ENCODE peak calls at places on chromosomes 4 and X, in ten cellular contexts. One of them, this sample, is unnamed.

GRCh38 chrX:26215869-26216268 is at the start of gene MAGEB5:
- DNase-seq in adrenal gland: no peak
- DNase-seq in fibroblast of villous mesenchyme: no peak
- DNase-seq in stimulated activated CD8-positive, alpha-beta memory T cell treated with anti-CD3 and anti-CD28 coated beads, Interleukin-7, amount 100 ng/mL, for 1 hour: no peak
- DNase-seq in activated CD8-positive, alpha-beta memory T cell treated with anti-CD3 and anti-CD28 coated beads for 4 hours: no peak
- DNase-seq in left colon: no peak
- DNase-seq in ELR: no peak
- DNase-seq in NT2/D1: no peak
- DNase-seq in GM23248: no peak
- DNase-seq in nucleus accumbens: no peak
- DNase-seq in this sample: no peak

GRCh38 chr4:99856166-99856565 is 38.1 kb downstream of the LAMTOR3 start:
- DNase-seq in activated CD8-positive, alpha-beta memory T cell treated with anti-CD3 and anti-CD28 coated beads for 4 hours: no peak
- DNase-seq in GM23248: peak; percentile 73
- DNase-seq in ELR: peak; percentile 65
- DNase-seq in stimulated activated CD8-positive, alpha-beta memory T cell treated with anti-CD3 and anti-CD28 coated beads, Interleukin-7, amount 100 ng/mL, for 1 hour: no peak
- DNase-seq in NT2/D1: no peak
- DNase-seq in fibroblast of villous mesenchyme: peak; percentile 31
- DNase-seq in nucleus accumbens: no peak
- DNase-seq in adrenal gland: no peak
- DNase-seq in left colon: no peak
- DNase-seq in this sample: no peak

GRCh38 chrX:152306331-152306730 is 144.8 kb downstream of the GABRA3 start:
- DNase-seq in ELR: no peak
- DNase-seq in adrenal gland: no peak
- DNase-seq in activated CD8-positive, alpha-beta memory T cell treated with anti-CD3 and anti-CD28 coated beads for 4 hours: no peak
- DNase-seq in fibroblast of villous mesenchyme: no peak
- DNase-seq in GM23248: no peak
- DNase-seq in NT2/D1: no peak
- DNase-seq in left colon: no peak
- DNase-seq in nucleus accumbens: no peak
- DNase-seq in stimulated activated CD8-positive, alpha-beta memory T cell treated with anti-CD3 and anti-CD28 coated beads, Interleukin-7, amount 100 ng/mL, for 1 hour: no peak
- DNase-seq in this sample: no peak

GRCh38 chrX:51795136-51795535 is 51.9 kb downstream of the GSPT2 start:
- DNase-seq in left colon: no peak
- DNase-seq in ELR: no peak
- DNase-seq in NT2/D1: no peak
- DNase-seq in nucleus accumbens: no peak
- DNase-seq in GM23248: no peak
- DNase-seq in stimulated activated CD8-positive, alpha-beta memory T cell treated with anti-CD3 and anti-CD28 coated beads, Interleukin-7, amount 100 ng/mL, for 1 hour: no peak
- DNase-seq in activated CD8-positive, alpha-beta memory T cell treated with anti-CD3 and anti-CD28 coated beads for 4 hours: no peak
- DNase-seq in adrenal gland: no peak
- DNase-seq in fibroblast of villous mesenchyme: no peak
- DNase-seq in this sample: no peak

GRCh38 chr4:75511841-75512240 is 2.4 kb downstream of the RCHY1 start:
- DNase-seq in stimulated activated CD8-positive, alpha-beta memory T cell treated with anti-CD3 and anti-CD28 coated beads, Interleukin-7, amount 100 ng/mL, for 1 hour: no peak
- DNase-seq in fibroblast of villous mesenchyme: no peak
- DNase-seq in nucleus accumbens: no peak
- DNase-seq in ELR: no peak
- DNase-seq in NT2/D1: no peak
- DNase-seq in GM23248: no peak
- DNase-seq in left colon: no peak
- DNase-seq in adrenal gland: no peak
- DNase-seq in activated CD8-positive, alpha-beta memory T cell treated with anti-CD3 and anti-CD28 coated beads for 4 hours: no peak
- DNase-seq in this sample: no peak

GRCh38 chrX:24426921-24427746 is 38.0 kb upstream of the PDK3 start:
- DNase-seq in nucleus accumbens: no peak
- DNase-seq in fibroblast of villous mesenchyme: no peak
- DNase-seq in left colon: no peak
- DNase-seq in GM23248: no peak
- DNase-seq in NT2/D1: no peak
- DNase-seq in ELR: no peak
- DNase-seq in adrenal gland: no peak
- DNase-seq in activated CD8-positive, alpha-beta memory T cell treated with anti-CD3 and anti-CD28 coated beads for 4 hours: no peak
- DNase-seq in stimulated activated CD8-positive, alpha-beta memory T cell treated with anti-CD3 and anti-CD28 coated beads, Interleukin-7, amount 100 ng/mL, for 1 hour: no peak
- DNase-seq in this sample: no peak

GRCh38 chrX:23493941-23494374 is 159.3 kb downstream of the PTCHD1 start:
- DNase-seq in GM23248: no peak
- DNase-seq in ELR: peak; percentile 53
- DNase-seq in nucleus accumbens: no peak
- DNase-seq in activated CD8-positive, alpha-beta memory T cell treated with anti-CD3 and anti-CD28 coated beads for 4 hours: no peak
- DNase-seq in NT2/D1: no peak
- DNase-seq in left colon: no peak
- DNase-seq in fibroblast of villous mesenchyme: peak; percentile 10
- DNase-seq in adrenal gland: no peak
- DNase-seq in stimulated activated CD8-positive, alpha-beta memory T cell treated with anti-CD3 and anti-CD28 coated beads, Interleukin-7, amount 100 ng/mL, for 1 hour: no peak
- DNase-seq in this sample: no peak

GRCh38 chrX:136397001-136397400 is 90.7 kb upstream of the BRS3 start:
- DNase-seq in stimulated activated CD8-positive, alpha-beta memory T cell treated with anti-CD3 and anti-CD28 coated beads, Interleukin-7, amount 100 ng/mL, for 1 hour: no peak
- DNase-seq in ELR: peak; percentile 13
- DNase-seq in nucleus accumbens: no peak
- DNase-seq in GM23248: no peak
- DNase-seq in fibroblast of villous mesenchyme: peak; percentile 0
- DNase-seq in activated CD8-positive, alpha-beta memory T cell treated with anti-CD3 and anti-CD28 coated beads for 4 hours: no peak
- DNase-seq in adrenal gland: no peak
- DNase-seq in NT2/D1: no peak
- DNase-seq in left colon: no peak
- DNase-seq in this sample: no peak

GRCh38 chr4:3255611-3256186 is 6.7 kb downstream of the MSANTD1 start:
- DNase-seq in nucleus accumbens: no peak
- DNase-seq in adrenal gland: peak; percentile 8
- DNase-seq in GM23248: no peak
- DNase-seq in activated CD8-positive, alpha-beta memory T cell treated with anti-CD3 and anti-CD28 coated beads for 4 hours: no peak
- DNase-seq in ELR: no peak
- DNase-seq in fibroblast of villous mesenchyme: no peak
- DNase-seq in NT2/D1: no peak
- DNase-seq in stimulated activated CD8-positive, alpha-beta memory T cell treated with anti-CD3 and anti-CD28 coated beads, Interleukin-7, amount 100 ng/mL, for 1 hour: no peak
- DNase-seq in left colon: peak; percentile 9
- DNase-seq in this sample: no peak

GRCh38 chr4:168390041-168390440 is 71.5 kb upstream of the DDX60 start:
- DNase-seq in nucleus accumbens: no peak
- DNase-seq in adrenal gland: no peak
- DNase-seq in NT2/D1: no peak
- DNase-seq in left colon: no peak
- DNase-seq in stimulated activated CD8-positive, alpha-beta memory T cell treated with anti-CD3 and anti-CD28 coated beads, Interleukin-7, amount 100 ng/mL, for 1 hour: no peak
- DNase-seq in fibroblast of villous mesenchyme: no peak
- DNase-seq in GM23248: no peak
- DNase-seq in activated CD8-positive, alpha-beta memory T cell treated with anti-CD3 and anti-CD28 coated beads for 4 hours: no peak
- DNase-seq in ELR: no peak
- DNase-seq in this sample: no peak

GRCh38 chr4:147829401-147830101 is 97.7 kb downstream of the ARHGAP10 start:
- DNase-seq in left colon: peak; percentile 62
- DNase-seq in stimulated activated CD8-positive, alpha-beta memory T cell treated with anti-CD3 and anti-CD28 coated beads, Interleukin-7, amount 100 ng/mL, for 1 hour: no peak
- DNase-seq in activated CD8-positive, alpha-beta memory T cell treated with anti-CD3 and anti-CD28 coated beads for 4 hours: no peak
- DNase-seq in nucleus accumbens: no peak
- DNase-seq in adrenal gland: peak; percentile 57
- DNase-seq in fibroblast of villous mesenchyme: peak; percentile 92
- DNase-seq in NT2/D1: no peak
- DNase-seq in ELR: no peak
- DNase-seq in GM23248: peak; percentile 10
- DNase-seq in this sample: no peak

GRCh38 chr4:139050436-139050835 is 34.9 kb downstream of the NOCT start:
- DNase-seq in left colon: no peak
- DNase-seq in GM23248: no peak
- DNase-seq in ELR: peak; percentile 38
- DNase-seq in activated CD8-positive, alpha-beta memory T cell treated with anti-CD3 and anti-CD28 coated beads for 4 hours: no peak
- DNase-seq in stimulated activated CD8-positive, alpha-beta memory T cell treated with anti-CD3 and anti-CD28 coated beads, Interleukin-7, amount 100 ng/mL, for 1 hour: no peak
- DNase-seq in NT2/D1: no peak
- DNase-seq in adrenal gland: no peak
- DNase-seq in fibroblast of villous mesenchyme: peak; percentile 23
- DNase-seq in nucleus accumbens: no peak
- DNase-seq in this sample: no peak

GRCh38 chr4:108109997-108110416 is 58.7 kb downstream of the LEF1 start:
- DNase-seq in activated CD8-positive, alpha-beta memory T cell treated with anti-CD3 and anti-CD28 coated beads for 4 hours: no peak
- DNase-seq in ELR: no peak
- DNase-seq in stimulated activated CD8-positive, alpha-beta memory T cell treated with anti-CD3 and anti-CD28 coated beads, Interleukin-7, amount 100 ng/mL, for 1 hour: no peak
- DNase-seq in fibroblast of villous mesenchyme: no peak
- DNase-seq in nucleus accumbens: no peak
- DNase-seq in GM23248: no peak
- DNase-seq in adrenal gland: no peak
- DNase-seq in NT2/D1: no peak
- DNase-seq in left colon: no peak
- DNase-seq in this sample: no peak

GRCh38 chrX:119655125-119655524 is 37.8 kb downstream of the SEPTIN6 start:
- DNase-seq in GM23248: peak; percentile 87
- DNase-seq in adrenal gland: peak; percentile 56
- DNase-seq in fibroblast of villous mesenchyme: peak; percentile 93
- DNase-seq in left colon: no peak
- DNase-seq in stimulated activated CD8-positive, alpha-beta memory T cell treated with anti-CD3 and anti-CD28 coated beads, Interleukin-7, amount 100 ng/mL, for 1 hour: peak; percentile 13
- DNase-seq in nucleus accumbens: no peak
- DNase-seq in ELR: peak; percentile 77
- DNase-seq in NT2/D1: no peak
- DNase-seq in activated CD8-positive, alpha-beta memory T cell treated with anti-CD3 and anti-CD28 coated beads for 4 hours: peak; percentile 26
- DNase-seq in this sample: no peak

GRCh38 chrX:17622331-17622730 is 115.0 kb upstream of the SCML1 start:
- DNase-seq in adrenal gland: no peak
- DNase-seq in nucleus accumbens: no peak
- DNase-seq in GM23248: no peak
- DNase-seq in fibroblast of villous mesenchyme: no peak
- DNase-seq in left colon: no peak
- DNase-seq in NT2/D1: no peak
- DNase-seq in stimulated activated CD8-positive, alpha-beta memory T cell treated with anti-CD3 and anti-CD28 coated beads, Interleukin-7, amount 100 ng/mL, for 1 hour: no peak
- DNase-seq in ELR: no peak
- DNase-seq in activated CD8-positive, alpha-beta memory T cell treated with anti-CD3 and anti-CD28 coated beads for 4 hours: no peak
- DNase-seq in this sample: no peak

GRCh38 chrX:19874391-19875050 is 12.9 kb downstream of the SH3KBP1 start:
- DNase-seq in activated CD8-positive, alpha-beta memory T cell treated with anti-CD3 and anti-CD28 coated beads for 4 hours: no peak
- DNase-seq in left colon: no peak
- DNase-seq in nucleus accumbens: no peak
- DNase-seq in fibroblast of villous mesenchyme: no peak
- DNase-seq in GM23248: no peak
- DNase-seq in ELR: no peak
- DNase-seq in adrenal gland: no peak
- DNase-seq in NT2/D1: no peak
- DNase-seq in stimulated activated CD8-positive, alpha-beta memory T cell treated with anti-CD3 and anti-CD28 coated beads, Interleukin-7, amount 100 ng/mL, for 1 hour: no peak
- DNase-seq in this sample: no peak

GRCh38 chr4:169079942-169080827 is 70.1 kb upstream of the CBR4 start:
- DNase-seq in nucleus accumbens: no peak
- DNase-seq in activated CD8-positive, alpha-beta memory T cell treated with anti-CD3 and anti-CD28 coated beads for 4 hours: no peak
- DNase-seq in NT2/D1: no peak
- DNase-seq in fibroblast of villous mesenchyme: peak; percentile 95
- DNase-seq in left colon: no peak
- DNase-seq in ELR: no peak
- DNase-seq in GM23248: peak; percentile 46
- DNase-seq in stimulated activated CD8-positive, alpha-beta memory T cell treated with anti-CD3 and anti-CD28 coated beads, Interleukin-7, amount 100 ng/mL, for 1 hour: no peak
- DNase-seq in adrenal gland: peak; percentile 44
- DNase-seq in this sample: no peak

GRCh38 chr4:95546866-95547707 is 1.7 kb downstream of the UNC5C start:
- DNase-seq in GM23248: peak; percentile 3
- DNase-seq in adrenal gland: no peak
- DNase-seq in NT2/D1: no peak
- DNase-seq in stimulated activated CD8-positive, alpha-beta memory T cell treated with anti-CD3 and anti-CD28 coated beads, Interleukin-7, amount 100 ng/mL, for 1 hour: no peak
- DNase-seq in fibroblast of villous mesenchyme: no peak
- DNase-seq in nucleus accumbens: no peak
- DNase-seq in left colon: no peak
- DNase-seq in ELR: no peak
- DNase-seq in activated CD8-positive, alpha-beta memory T cell treated with anti-CD3 and anti-CD28 coated beads for 4 hours: no peak
- DNase-seq in this sample: no peak

GRCh38 chr4:146134761-146135160 is 40.8 kb upstream of the LSM6 start:
- DNase-seq in NT2/D1: no peak
- DNase-seq in GM23248: no peak
- DNase-seq in ELR: no peak
- DNase-seq in left colon: peak; percentile 69
- DNase-seq in fibroblast of villous mesenchyme: no peak
- DNase-seq in stimulated activated CD8-positive, alpha-beta memory T cell treated with anti-CD3 and anti-CD28 coated beads, Interleukin-7, amount 100 ng/mL, for 1 hour: no peak
- DNase-seq in activated CD8-positive, alpha-beta memory T cell treated with anti-CD3 and anti-CD28 coated beads for 4 hours: no peak
- DNase-seq in adrenal gland: no peak
- DNase-seq in nucleus accumbens: no peak
- DNase-seq in this sample: no peak

GRCh38 chr4:1570291-1571164 is 113.6 kb downstream of the FAM53A start:
- DNase-seq in nucleus accumbens: no peak
- DNase-seq in adrenal gland: no peak
- DNase-seq in ELR: no peak
- DNase-seq in stimulated activated CD8-positive, alpha-beta memory T cell treated with anti-CD3 and anti-CD28 coated beads, Interleukin-7, amount 100 ng/mL, for 1 hour: no peak
- DNase-seq in fibroblast of villous mesenchyme: no peak
- DNase-seq in activated CD8-positive, alpha-beta memory T cell treated with anti-CD3 and anti-CD28 coated beads for 4 hours: no peak
- DNase-seq in GM23248: no peak
- DNase-seq in NT2/D1: no peak
- DNase-seq in left colon: no peak
- DNase-seq in this sample: no peak

GRCh38 chr4:59655996-59656395 is 1544.1 kb upstream of the ADGRL3 start:
- DNase-seq in GM23248: no peak
- DNase-seq in fibroblast of villous mesenchyme: no peak
- DNase-seq in adrenal gland: no peak
- DNase-seq in stimulated activated CD8-positive, alpha-beta memory T cell treated with anti-CD3 and anti-CD28 coated beads, Interleukin-7, amount 100 ng/mL, for 1 hour: no peak
- DNase-seq in nucleus accumbens: no peak
- DNase-seq in ELR: peak; percentile 1
- DNase-seq in left colon: no peak
- DNase-seq in activated CD8-positive, alpha-beta memory T cell treated with anti-CD3 and anti-CD28 coated beads for 4 hours: no peak
- DNase-seq in NT2/D1: no peak
- DNase-seq in this sample: no peak

GRCh38 chr4:156815717-156816319 is 155.8 kb downstream of the PDGFC start:
- DNase-seq in nucleus accumbens: no peak
- DNase-seq in activated CD8-positive, alpha-beta memory T cell treated with anti-CD3 and anti-CD28 coated beads for 4 hours: no peak
- DNase-seq in stimulated activated CD8-positive, alpha-beta memory T cell treated with anti-CD3 and anti-CD28 coated beads, Interleukin-7, amount 100 ng/mL, for 1 hour: no peak
- DNase-seq in GM23248: no peak
- DNase-seq in fibroblast of villous mesenchyme: peak; percentile 67
- DNase-seq in ELR: no peak
- DNase-seq in NT2/D1: no peak
- DNase-seq in adrenal gland: no peak
- DNase-seq in left colon: no peak
- DNase-seq in this sample: no peak

GRCh38 chr4:41797260-41797659 is 48.7 kb upstream of the PHOX2B start:
- DNase-seq in activated CD8-positive, alpha-beta memory T cell treated with anti-CD3 and anti-CD28 coated beads for 4 hours: no peak
- DNase-seq in left colon: no peak
- DNase-seq in ELR: no peak
- DNase-seq in stimulated activated CD8-positive, alpha-beta memory T cell treated with anti-CD3 and anti-CD28 coated beads, Interleukin-7, amount 100 ng/mL, for 1 hour: no peak
- DNase-seq in adrenal gland: no peak
- DNase-seq in GM23248: no peak
- DNase-seq in fibroblast of villous mesenchyme: no peak
- DNase-seq in nucleus accumbens: no peak
- DNase-seq in NT2/D1: no peak
- DNase-seq in this sample: no peak

GRCh38 chrX:80388206-80388605 is 32.0 kb upstream of the TENT5D start:
- DNase-seq in ELR: no peak
- DNase-seq in GM23248: peak; percentile 44
- DNase-seq in fibroblast of villous mesenchyme: no peak
- DNase-seq in adrenal gland: peak; percentile 46
- DNase-seq in nucleus accumbens: no peak
- DNase-seq in left colon: no peak
- DNase-seq in stimulated activated CD8-positive, alpha-beta memory T cell treated with anti-CD3 and anti-CD28 coated beads, Interleukin-7, amount 100 ng/mL, for 1 hour: no peak
- DNase-seq in NT2/D1: no peak
- DNase-seq in activated CD8-positive, alpha-beta memory T cell treated with anti-CD3 and anti-CD28 coated beads for 4 hours: no peak
- DNase-seq in this sample: no peak

GRCh38 chrX:154458116-154458953 is at the start of gene PLXNA3:
- DNase-seq in stimulated activated CD8-positive, alpha-beta memory T cell treated with anti-CD3 and anti-CD28 coated beads, Interleukin-7, amount 100 ng/mL, for 1 hour: peak; percentile 46
- DNase-seq in ELR: peak; percentile 48
- DNase-seq in activated CD8-positive, alpha-beta memory T cell treated with anti-CD3 and anti-CD28 coated beads for 4 hours: peak; percentile 37
- DNase-seq in fibroblast of villous mesenchyme: peak; percentile 40
- DNase-seq in nucleus accumbens: no peak
- DNase-seq in adrenal gland: no peak
- DNase-seq in GM23248: peak; percentile 66
- DNase-seq in NT2/D1: no peak
- DNase-seq in left colon: no peak
- DNase-seq in this sample: no peak

GRCh38 chr4:104976258-104976657 is 170.4 kb upstream of the TET2 start:
- DNase-seq in adrenal gland: no peak
- DNase-seq in GM23248: no peak
- DNase-seq in NT2/D1: no peak
- DNase-seq in ELR: no peak
- DNase-seq in left colon: no peak
- DNase-seq in nucleus accumbens: no peak
- DNase-seq in stimulated activated CD8-positive, alpha-beta memory T cell treated with anti-CD3 and anti-CD28 coated beads, Interleukin-7, amount 100 ng/mL, for 1 hour: no peak
- DNase-seq in activated CD8-positive, alpha-beta memory T cell treated with anti-CD3 and anti-CD28 coated beads for 4 hours: no peak
- DNase-seq in fibroblast of villous mesenchyme: no peak
- DNase-seq in this sample: no peak

GRCh38 chrX:6968231-6968630 is 179.3 kb upstream of the STS start:
- DNase-seq in GM23248: no peak
- DNase-seq in adrenal gland: no peak
- DNase-seq in activated CD8-positive, alpha-beta memory T cell treated with anti-CD3 and anti-CD28 coated beads for 4 hours: no peak
- DNase-seq in NT2/D1: peak; percentile 13
- DNase-seq in fibroblast of villous mesenchyme: no peak
- DNase-seq in nucleus accumbens: no peak
- DNase-seq in stimulated activated CD8-positive, alpha-beta memory T cell treated with anti-CD3 and anti-CD28 coated beads, Interleukin-7, amount 100 ng/mL, for 1 hour: no peak
- DNase-seq in left colon: no peak
- DNase-seq in ELR: peak; percentile 0
- DNase-seq in this sample: no peak

GRCh38 chr4:163673848-163674702 is 179.6 kb downstream of the TMA16 start:
- DNase-seq in nucleus accumbens: no peak
- DNase-seq in fibroblast of villous mesenchyme: no peak
- DNase-seq in GM23248: no peak
- DNase-seq in adrenal gland: no peak
- DNase-seq in NT2/D1: no peak
- DNase-seq in activated CD8-positive, alpha-beta memory T cell treated with anti-CD3 and anti-CD28 coated beads for 4 hours: no peak
- DNase-seq in stimulated activated CD8-positive, alpha-beta memory T cell treated with anti-CD3 and anti-CD28 coated beads, Interleukin-7, amount 100 ng/mL, for 1 hour: no peak
- DNase-seq in ELR: no peak
- DNase-seq in left colon: no peak
- DNase-seq in this sample: no peak

This sample was measured in cortex of kidney.